ENCODE peak calls at places on chromosomes 7 and 10, in nine cellular contexts. C is GM12865; M is CD4-positive, alpha-beta T cell; W is ELR; X is NCI-H460; A is H7; Y is AG04450; Q is H54; J is foreskin melanocyte. L is an unnamed sample.

GRCh38 chr10:121854809-121855445 is 72.9 kb downstream of the ATE1 start:
- DNase-seq in X (no peak), C (no peak), Y (no peak), A (no peak), J (no peak), Q (no peak), M (no peak), W (no peak), L (no peak)

GRCh38 chr10:110399163-110400094 is 94.7 kb upstream of the SMNDC1 start:
- DNase-seq in Q (peak; percentile 54), X (peak; percentile 98), Y (peak; percentile 92), C (no peak), A (no peak), J (peak; percentile 73), W (peak; percentile 100), M (no peak), L (no peak)

GRCh38 chr7:124752310-124752709 is 13.3 kb downstream of the GPR37 start:
- DNase-seq in J (no peak), Q (no peak), W (no peak), A (no peak), X (no peak), C (no peak), Y (peak; percentile 74), M (no peak), L (no peak)

GRCh38 chr10:132208489-132209050 is 21.8 kb downstream of the DPYSL4 start:
- DNase-seq in J (no peak), Y (no peak), X (no peak), C (no peak), W (no peak), Q (no peak), A (no peak), M (no peak), L (no peak)

GRCh38 chr7:41478187-41478586 is 224.7 kb downstream of the INHBA start:
- DNase-seq in J (no peak), Y (no peak), M (no peak), A (no peak), W (peak; percentile 10), C (no peak), Q (no peak), X (no peak), L (no peak)

GRCh38 chr7:746074-747061 is 19.3 kb upstream of the PRKAR1B start:
- DNase-seq in X (no peak), M (no peak), Y (no peak), Q (no peak), W (no peak), C (no peak), J (no peak), A (peak; percentile 57), L (no peak)

GRCh38 chr7:33922820-33923219 is 17.5 kb downstream of the BMPER start:
- DNase-seq in Q (no peak), M (no peak), C (no peak), W (no peak), X (no peak), Y (no peak), A (no peak), J (no peak), L (no peak)

GRCh38 chr10:480928-481551 is 208.4 kb downstream of the DIP2C start:
- DNase-seq in C (no peak), Y (no peak), A (no peak), W (no peak), J (peak; percentile 73), M (no peak), X (no peak), Q (no peak), L (peak; percentile 76)

GRCh38 chr10:119496282-119496681 is 46.2 kb downstream of the RGS10 start:
- DNase-seq in J (peak; percentile 79), Q (no peak), Y (no peak), C (peak; percentile 65), A (no peak), W (peak; percentile 15), M (no peak), X (no peak), L (no peak)

GRCh38 chr10:11539191-11539868 is 72.1 kb downstream of the USP6NL start:
- DNase-seq in W (peak; percentile 60), A (no peak), Q (peak; percentile 7), Y (no peak), X (no peak), M (no peak), C (no peak), J (no peak), L (no peak)

GRCh38 chr7:98875501-98875900 is 2.8 kb upstream of the TRRAP start:
- DNase-seq in M (no peak), J (no peak), C (no peak), X (no peak), A (no peak), W (no peak), Q (no peak), Y (no peak), L (no peak)

GRCh38 chr10:67606572-67606971 is 89.4 kb downstream of the CTNNA3 start:
- DNase-seq in M (no peak), Y (peak; percentile 53), X (no peak), Q (peak; percentile 43), A (no peak), J (peak; percentile 63), W (peak; percentile 62), C (no peak), L (no peak)

GRCh38 chr10:7855205-7855604 is 36.9 kb downstream of the TAF3 start:
- DNase-seq in A (peak; percentile 39), Y (no peak), X (no peak), M (no peak), J (no peak), Q (no peak), W (no peak), C (no peak), L (no peak)

GRCh38 chr7:85407401-85407800 is 220.5 kb upstream of the SEMA3D start:
- DNase-seq in A (no peak), Q (no peak), X (no peak), C (no peak), W (no peak), M (no peak), J (no peak), Y (no peak), L (no peak)

GRCh38 chr10:78976825-78977760 is 91.7 kb upstream of the ZMIZ1 start:
- DNase-seq in A (no peak), Q (no peak), C (no peak), X (no peak), W (no peak), J (no peak), Y (no peak), M (no peak), L (no peak)

GRCh38 chr7:116950889-116951351 is 2.4 kb upstream of the ST7 start:
- DNase-seq in W (no peak), Y (no peak), A (no peak), C (no peak), Q (no peak), X (no peak), M (no peak), J (no peak), L (no peak)

GRCh38 chr10:108421256-108421655 is 1256.8 kb upstream of the SORCS1 start:
- DNase-seq in X (no peak), A (no peak), C (peak; percentile 8), M (no peak), Y (no peak), W (no peak), J (no peak), Q (no peak), L (peak; percentile 42)

GRCh38 chr10:78062296-78062695 is 28.6 kb downstream of the RPS24 start:
- DNase-seq in J (no peak), M (no peak), A (no peak), Q (no peak), C (no peak), Y (no peak), W (no peak), X (no peak), L (no peak)

GRCh38 chr10:111130471-111130870 is 53.6 kb downstream of the ADRA2A start:
- DNase-seq in Q (no peak), C (no peak), A (no peak), J (no peak), W (no peak), Y (no peak), X (no peak), M (no peak), L (no peak)

GRCh38 chr10:3265081-3265480 is 92.5 kb upstream of the PITRM1 start:
- DNase-seq in A (no peak), W (peak; percentile 35), J (no peak), Q (peak; percentile 12), X (no peak), C (no peak), M (no peak), Y (no peak), L (no peak)

GRCh38 chr7:137484326-137484725 is 140.8 kb upstream of the PTN start:
- DNase-seq in X (no peak), A (no peak), J (no peak), C (no peak), M (no peak), W (no peak), Q (no peak), Y (no peak), L (no peak)

GRCh38 chr7:37109016-37109415 is 339.6 kb downstream of the ELMO1 start:
- DNase-seq in J (peak; percentile 62), Y (no peak), X (peak; percentile 52), C (no peak), M (no peak), A (no peak), Q (no peak), W (no peak), L (no peak)

GRCh38 chr10:19014034-19014433 is 34.6 kb upstream of the MALRD1 start:
- DNase-seq in A (no peak), C (no peak), M (no peak), W (no peak), X (peak; percentile 50), Q (no peak), J (no peak), Y (peak; percentile 85), L (no peak)

GRCh38 chr7:99752354-99752753 is 17.4 kb upstream of the CYP3A7 start:
- DNase-seq in Q (no peak), X (no peak), C (no peak), Y (no peak), W (no peak), J (no peak), A (no peak), M (no peak), L (no peak)

GRCh38 chr7:50393547-50394252 is 56.5 kb downstream of the FIGNL1 start:
- DNase-seq in M (peak; percentile 65), W (no peak), J (no peak), X (no peak), Y (no peak), A (no peak), C (peak; percentile 73), Q (no peak), L (no peak)

GRCh38 chr10:17009228-17009700 is 120.3 kb downstream of the CUBN start:
- DNase-seq in Q (peak; percentile 27), W (peak; percentile 93), Y (no peak), X (no peak), A (no peak), J (peak; percentile 69), M (no peak), C (no peak), L (no peak)

GRCh38 chr10:100826983-100827818 is 81.8 kb downstream of the PAX2 start:
- DNase-seq in X (no peak), Y (no peak), A (peak; percentile 89), M (no peak), J (no peak), W (no peak), C (no peak), Q (no peak), L (peak; percentile 21)

GRCh38 chr10:13099144-13099665 is 758 bp upstream of the OPTN start:
- DNase-seq in X (peak; percentile 44), J (peak; percentile 82), W (peak; percentile 78), C (peak; percentile 75), Q (peak; percentile 44), A (peak; percentile 72), M (peak; percentile 31), Y (no peak), L (peak; percentile 59)

GRCh38 chr7:101077303-101078086 is 7.8 kb upstream of the TRIM56 start:
- DNase-seq in Y (no peak), J (peak; percentile 40), M (peak; percentile 77), C (peak; percentile 80), Q (peak; percentile 75), X (peak; percentile 73), W (peak; percentile 78), A (peak; percentile 88), L (peak; percentile 80)

GRCh38 chr7:29940199-29940598 is 49.4 kb downstream of the SCRN1 start:
- DNase-seq in M (no peak), W (peak; percentile 13), A (no peak), X (no peak), C (no peak), Y (no peak), Q (no peak), J (no peak), L (no peak)

GRCh38 chr7:51446785-51447184 is 130.2 kb upstream of the COBL start:
- DNase-seq in M (no peak), W (no peak), X (no peak), C (no peak), Q (no peak), J (no peak), Y (no peak), A (no peak), L (no peak)

L was measured in NCI-H1105 treated with DMSO at 0.1 percent for 48 hours.